ENCODE peak calls at places on chromosomes 13 and 19, in five cellular contexts. M, R, O, E and Z are unnamed samples.

GRCh38 chr13:67148219-67148583 is 81.9 kb downstream of the PCDH9 start:
- DNase-seq in R (no peak), E (no peak), O (peak), M (no peak), Z (no peak)

GRCh38 chr13:87124785-87125074 is 546.4 kb upstream of the SLITRK5 start:
- DNase-seq in M (no peak), R (no peak), O (no peak), E (no peak), Z (no peak)

GRCh38 chr13:114048463-114048862 is 74.6 kb upstream of the C13orf46 start:
- DNase-seq in R (peak), M (no peak), E (no peak), O (no peak), Z (no peak)

GRCh38 chr19:43618921-43619261 is 538 bp downstream of the ZNF428 start:
- DNase-seq in R (no peak), M (no peak), E (no peak), O (peak), Z (no peak)

GRCh38 chr13:104024416-104025170 is 958.4 kb upstream of the SLC10A2 start:
- DNase-seq in O (peak), E (no peak), M (no peak), R (no peak), Z (no peak)

GRCh38 chr19:17242431-17243208 is 3.1 kb downstream of the NR2F6 start:
- DNase-seq in E (no peak), R (no peak), M (no peak), O (no peak), Z (no peak)

GRCh38 chr19:51097166-51097736 is 11.0 kb downstream of the CTU1 start:
- DNase-seq in E (peak), R (peak), M (peak), O (peak), Z (peak)

GRCh38 chr19:23283925-23284324 is 33.7 kb upstream of the ZNF724 start:
- DNase-seq in R (peak), E (peak), O (peak), M (no peak), Z (peak)

GRCh38 chr13:51158923-51159322 is 47.8 kb upstream of the C13orf42 start:
- DNase-seq in E (no peak), O (peak), M (no peak), R (no peak), Z (no peak)

GRCh38 chr13:76980075-76980718 is 11.7 kb upstream of the CLN5 start:
- DNase-seq in R (peak), O (peak), M (peak), E (peak), Z (peak)

GRCh38 chr13:21673592-21674270 is 2.9 kb downstream of the FGF9 start:
- DNase-seq in E (no peak), O (no peak), R (peak), M (no peak), Z (peak)

GRCh38 chr13:39049274-39049673 is 11.0 kb downstream of the NHLRC3 start:
- DNase-seq in R (no peak), M (no peak), O (no peak), E (no peak), Z (no peak)

GRCh38 chr13:98826156-98826555 is 73.7 kb upstream of the SLC15A1 start:
- DNase-seq in E (no peak), O (no peak), R (no peak), M (no peak), Z (no peak)

GRCh38 chr13:93409001-93409400 is 182.4 kb downstream of the GPC6 start:
- DNase-seq in O (no peak), M (no peak), E (no peak), R (no peak), Z (no peak)

GRCh38 chr19:47582320-47582909 is 9.5 kb upstream of the ZNF541 start:
- DNase-seq in R (no peak), O (peak), E (no peak), M (no peak), Z (no peak)

GRCh38 chr13:48078251-48078656 is 16.6 kb downstream of the MED4 start:
- DNase-seq in O (no peak), R (no peak), M (no peak), E (no peak), Z (no peak)

GRCh38 chr13:43006893-43007631 is 15.0 kb upstream of the EPSTI1 start:
- DNase-seq in R (no peak), E (no peak), M (no peak), O (peak), Z (no peak)

GRCh38 chr13:42041684-42042035 is 6.8 kb upstream of the DGKH start:
- DNase-seq in E (peak), O (peak), R (peak), M (peak), Z (peak)

GRCh38 chr19:48616041-48616436 is 1.2 kb upstream of the FAM83E start:
- DNase-seq in O (no peak), E (no peak), R (no peak), M (peak), Z (no peak)
- H3K4me3 ChIP-seq in O (no peak), E (no peak), R (no peak), M (no peak), Z (no peak)

GRCh38 chr13:97588993-97589392 is 155.0 kb downstream of the RAP2A start:
- DNase-seq in E (no peak), M (no peak), O (no peak), R (no peak), Z (no peak)

GRCh38 chr13:97586941-97587340 is 153.0 kb downstream of the RAP2A start:
- DNase-seq in M (no peak), O (no peak), E (no peak), R (no peak), Z (no peak)

GRCh38 chr13:97582170-97582569 is 148.2 kb downstream of the RAP2A start:
- DNase-seq in O (no peak), E (no peak), R (no peak), M (no peak), Z (no peak)

GRCh38 chr13:97583884-97584497 is 150.0 kb downstream of the RAP2A start:
- DNase-seq in M (no peak), O (no peak), R (no peak), E (no peak), Z (no peak)
- H3K4me3 ChIP-seq in M (no peak), O (no peak), R (no peak), E (no peak), Z (no peak)

DNA sequence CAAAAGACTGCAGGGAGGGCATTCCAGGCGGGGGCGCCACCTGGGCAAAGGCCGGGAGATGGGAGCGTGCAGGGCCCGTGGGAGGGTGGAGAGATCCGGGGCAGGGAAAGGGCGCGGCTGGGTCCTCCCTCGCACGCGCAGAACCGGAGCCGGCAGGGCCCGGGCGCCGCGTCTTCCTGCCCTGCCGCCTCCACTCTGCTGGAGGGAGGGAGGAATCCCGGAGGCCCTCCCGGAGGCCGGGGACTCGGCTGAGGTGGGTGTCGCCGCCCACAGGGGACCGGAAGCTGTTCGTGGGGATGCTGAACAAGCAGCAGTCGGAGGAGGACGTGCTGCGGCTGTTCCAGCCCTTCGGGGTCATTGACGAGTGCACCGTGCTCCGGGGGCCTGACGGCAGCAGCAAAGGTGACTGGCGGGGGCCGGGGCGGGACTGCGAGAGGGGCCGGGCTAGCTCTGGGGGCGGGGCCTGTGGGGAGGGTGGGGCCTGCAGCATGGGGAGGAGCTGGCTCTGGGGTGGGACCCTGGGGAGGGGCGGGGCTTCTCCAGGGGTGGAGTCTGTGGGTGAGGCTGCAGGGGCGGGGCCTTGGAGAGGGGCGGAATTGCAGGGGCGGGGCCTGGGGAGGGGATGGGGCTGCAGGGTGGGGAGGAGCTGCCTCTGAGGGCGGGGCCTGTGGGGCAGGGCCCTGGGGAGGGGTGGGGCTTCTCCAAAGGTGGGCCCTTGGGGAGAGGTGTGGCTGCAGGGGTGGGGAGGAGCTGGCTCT is 51.3 kb downstream of the CELF5 start:
- DNase-seq in M (peak), R (peak), E (peak), O (peak), Z (peak)
- H3K4me3 ChIP-seq in M (no peak), R (peak), E (peak), O (peak), Z (peak)

DNA sequence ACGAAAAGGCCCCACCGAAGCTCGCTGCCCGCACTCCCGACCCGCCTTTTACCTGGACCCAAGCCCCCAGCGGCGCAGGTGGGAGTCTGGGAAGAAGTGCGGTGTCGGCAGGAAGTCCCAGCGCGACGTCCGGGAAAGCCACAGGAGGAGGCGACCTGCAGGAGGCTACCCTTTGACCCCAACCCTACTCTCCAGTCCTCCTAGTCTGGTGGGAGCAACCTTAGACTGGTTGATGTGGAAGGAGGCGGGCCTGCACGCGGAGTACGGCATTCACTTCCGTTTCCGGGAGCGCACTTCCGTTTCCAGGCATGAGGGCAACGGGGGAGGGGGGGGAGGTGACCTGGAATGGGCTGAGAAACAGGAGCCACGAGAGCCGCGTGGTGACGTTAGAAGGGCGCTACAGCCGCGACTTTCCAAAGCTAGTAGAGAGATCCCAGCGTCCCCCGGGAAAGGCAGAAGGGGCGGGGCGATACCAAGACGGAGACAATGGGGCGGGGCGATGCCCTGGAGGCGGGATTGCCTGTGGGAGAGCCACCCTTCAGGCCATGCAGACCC is 28.5 kb downstream of the ZNF266 start:
- DNase-seq in R (peak), M (peak), O (peak), E (peak), Z (peak)
- H3K4me3 ChIP-seq in R (peak), M (peak), O (peak), E (peak), Z (peak)

DNA sequence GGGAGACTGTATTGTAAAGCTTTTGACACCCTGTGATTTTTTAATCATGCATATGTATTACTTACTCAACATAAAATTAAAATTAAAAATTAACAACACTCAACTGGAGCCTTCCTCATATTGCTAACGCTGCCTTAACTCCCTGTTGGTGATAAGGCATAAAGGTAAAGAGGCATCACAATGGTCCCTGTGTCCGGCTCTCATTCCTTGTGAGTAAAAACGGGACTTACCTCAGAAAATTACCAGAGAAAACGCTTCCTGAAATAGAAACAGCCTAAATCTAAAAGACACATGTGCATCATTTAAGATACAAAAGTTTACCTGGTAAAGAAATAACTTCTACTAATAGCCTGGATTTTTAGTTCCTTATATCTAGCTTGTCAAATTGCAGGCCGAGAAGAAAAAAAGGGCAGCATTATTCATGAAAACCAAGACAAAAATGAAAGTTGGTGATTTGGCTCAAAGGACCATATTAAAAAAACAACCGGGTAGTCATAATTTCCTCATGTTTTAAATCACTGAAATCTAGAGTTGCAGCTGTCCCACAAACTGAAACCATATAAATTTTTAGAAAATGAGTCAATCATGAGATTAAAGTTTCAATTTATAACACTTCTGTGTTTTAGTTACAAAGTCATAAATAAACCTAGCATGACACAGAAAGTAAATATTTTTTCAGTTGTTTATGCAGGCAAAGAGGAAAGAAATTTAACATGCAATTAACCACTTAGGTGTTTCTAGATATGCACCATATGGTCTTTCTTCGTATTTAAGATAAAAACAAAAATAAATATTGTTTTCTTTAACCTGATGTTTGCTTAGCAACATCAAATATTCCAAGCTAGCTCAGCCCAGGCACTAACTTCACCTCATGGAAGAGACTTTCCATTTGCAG is 94.7 kb downstream of the MIPEP start:
- DNase-seq in O (peak), M (no peak), R (no peak), E (no peak), Z (no peak)
- H3K4me3 ChIP-seq in O (no peak), M (no peak), R (no peak), E (no peak), Z (peak)

DNA sequence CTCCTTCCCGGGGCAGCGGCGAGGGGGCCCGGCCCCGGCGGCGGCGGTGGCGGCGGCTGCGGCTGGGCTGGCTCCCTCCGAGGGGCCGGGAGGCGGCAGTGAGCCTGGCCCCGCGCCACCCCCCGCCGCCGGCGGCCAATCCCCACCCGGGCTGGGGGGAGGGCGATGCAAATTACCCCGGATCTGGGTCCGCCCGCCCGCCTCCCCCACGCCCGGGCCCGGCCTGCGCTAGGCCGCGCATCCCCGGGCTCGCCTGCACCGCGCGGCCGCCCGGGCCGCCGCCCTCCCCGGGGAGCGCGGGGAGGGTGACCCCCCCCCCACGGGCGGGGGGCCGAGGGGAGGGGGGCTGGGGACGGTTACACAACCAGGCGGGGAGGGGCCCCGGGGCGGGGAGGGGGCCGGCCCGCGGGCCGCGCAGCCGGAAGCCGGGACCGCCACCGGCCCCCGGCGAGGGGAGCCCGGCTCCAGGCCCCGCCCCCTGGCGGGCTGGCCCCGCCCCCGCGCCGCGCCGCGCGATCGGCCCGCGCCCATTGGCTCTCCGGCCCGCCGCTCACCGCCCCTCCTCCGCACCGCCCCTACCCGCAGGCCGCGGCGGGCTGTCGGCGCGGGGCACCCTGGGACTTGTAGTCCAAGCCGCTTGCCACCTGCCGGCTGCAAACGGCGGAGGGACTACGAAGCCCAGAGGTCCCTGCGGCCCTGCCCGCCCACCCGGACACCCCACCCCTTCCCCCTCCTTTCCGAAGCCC is 1.1 kb downstream of the ZBTB7A start:
- DNase-seq in R (peak), M (peak), E (peak), O (peak), Z (peak)
- H3K4me3 ChIP-seq in R (peak), M (peak), E (no peak), O (peak), Z (peak)

DNA sequence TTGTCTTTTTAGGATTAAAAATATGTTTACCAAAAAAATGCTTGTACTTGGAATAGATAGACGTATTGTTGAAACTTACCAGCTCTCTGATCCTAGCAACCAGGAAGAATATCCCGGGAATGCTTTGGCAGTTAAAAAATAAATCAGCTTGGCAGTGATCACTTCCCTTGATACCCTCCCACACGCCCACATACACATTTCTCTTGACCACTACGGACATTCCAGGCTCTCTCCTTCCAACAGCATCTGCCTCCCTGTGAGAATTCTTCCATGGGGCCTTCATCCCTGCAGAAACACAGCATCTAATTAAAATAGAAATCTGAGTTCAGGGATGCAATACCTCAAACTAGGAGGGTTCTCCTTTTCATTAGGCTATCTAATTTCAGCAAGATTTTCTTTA is 57.9 kb downstream of the THSD1 start:
- DNase-seq in O (peak), E (no peak), M (no peak), R (no peak), Z (no peak)
- H3K4me3 ChIP-seq in O (no peak), E (no peak), M (no peak), R (no peak), Z (no peak)

GRCh38 chr19:18932216-18932841 is 8.7 kb downstream of the HOMER3 start:
- DNase-seq in R (peak), O (peak), M (peak), E (peak), Z (peak)
- H3K4me3 ChIP-seq in R (no peak), O (no peak), M (no peak), E (no peak), Z (peak)

DNA sequence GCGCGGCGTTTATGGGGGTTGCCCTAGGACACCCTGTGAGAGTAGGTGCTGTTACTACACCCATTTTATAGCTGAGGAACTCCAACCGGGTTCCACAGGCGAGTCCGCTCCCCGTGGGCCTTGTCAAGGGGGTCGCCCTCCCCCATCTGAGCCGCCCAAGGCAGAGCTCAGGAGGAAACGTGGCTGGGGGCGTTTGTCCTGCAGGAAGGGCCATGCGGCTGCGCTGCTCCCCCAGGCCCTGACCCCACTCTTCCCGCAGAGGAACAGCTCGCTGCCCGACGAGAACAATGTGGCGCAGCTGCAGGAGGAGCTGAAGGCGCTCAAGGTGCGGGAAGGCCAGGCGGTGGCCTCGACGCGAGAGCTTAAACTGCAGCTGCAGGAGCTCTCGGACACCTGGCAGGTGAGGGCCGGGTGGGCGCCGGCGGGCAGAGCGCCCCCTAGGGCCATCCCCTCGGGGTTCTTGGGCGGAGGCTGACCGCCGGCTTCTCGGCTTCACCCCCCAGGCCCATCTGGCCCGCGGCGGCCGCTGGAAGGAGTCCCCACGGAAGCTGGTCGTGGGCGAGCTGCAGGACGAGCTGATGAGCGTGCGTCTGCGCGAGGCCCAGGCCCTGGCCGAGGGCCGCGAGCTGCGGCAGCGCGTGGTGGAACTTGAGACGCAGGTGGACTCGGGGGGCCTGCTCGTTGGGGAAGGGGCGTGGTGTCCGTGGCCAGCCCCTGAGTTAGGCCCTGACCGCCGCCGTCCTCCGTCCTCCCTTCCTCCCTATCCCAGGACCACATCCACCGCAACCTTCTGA is 12.4 kb downstream of the PRR36 start:
- DNase-seq in E (no peak), O (no peak), R (no peak), M (no peak), Z (no peak)
- H3K4me3 ChIP-seq in E (no peak), O (no peak), R (no peak), M (no peak), Z (peak)